ENCODE peak calls at places on chromosomes 6 and 20, in six cellular contexts. H is left ventricle myocardium superior; F is activated naive CD4-positive, alpha-beta T cell treated with Interleukin-2 at 50 U/mL for 16 hours; P is stimulated activated CD4-positive, alpha-beta T cell treated with anti-CD3 and anti-CD28 coated beads, Interleukin-15, amount 100 ng/mL, for 1 hour; V is foreskin fibroblast; K is GM10248. R is an unnamed sample.

GRCh38 chr6:42509765-42510164 is 54.1 kb upstream of the UBR2 start:
- DNase-seq in H (no peak), V (no peak), P (no peak), F (no peak), K (no peak), R (no peak)

GRCh38 chr6:45786243-45786795 is 229.3 kb downstream of the CLIC5 start:
- DNase-seq in F (no peak), K (no peak), H (no peak), P (no peak), V (peak), R (no peak)

GRCh38 chr6:149864578-149865535 is 698 bp upstream of the LRP11 start:
- DNase-seq in P (no peak), K (peak), F (peak), V (peak), H (no peak), R (peak)

GRCh38 chr20:63402178-63402859 is 41.2 kb upstream of the CHRNA4 start:
- DNase-seq in F (no peak), P (no peak), H (no peak), V (peak), K (no peak), R (no peak)

GRCh38 chr6:157184202-157185015 is 138.9 kb downstream of the TMEM242 start:
- DNase-seq in F (peak), K (peak), P (peak), V (peak), H (peak), R (peak)

GRCh38 chr6:105270511-105270910 is 90.7 kb upstream of the POPDC3 start:
- DNase-seq in P (no peak), K (no peak), H (no peak), V (peak), F (no peak), R (no peak)

GRCh38 chr20:24395151-24395550 is 74.3 kb upstream of the SYNDIG1 start:
- DNase-seq in P (no peak), H (no peak), F (no peak), V (no peak), K (no peak), R (no peak)

GRCh38 chr6:118869350-118869749 is 24.6 kb upstream of the ASF1A start:
- DNase-seq in V (peak), P (no peak), F (no peak), K (no peak), H (no peak), R (no peak)

GRCh38 chr6:111523484-111524166 is 40.6 kb upstream of the REV3L start:
- DNase-seq in H (no peak), K (no peak), V (no peak), F (no peak), P (no peak), R (no peak)

GRCh38 chr6:83096791-83097190 is 29.3 kb downstream of the DOP1A start:
- DNase-seq in P (no peak), F (no peak), K (no peak), H (no peak), V (peak), R (no peak)

GRCh38 chr6:71347119-71347518 is 58.5 kb downstream of the OGFRL1 start:
- DNase-seq in H (no peak), V (no peak), P (no peak), F (no peak), K (no peak), R (no peak)

GRCh38 chr20:62350098-62350628 is 16.9 kb downstream of the LAMA5 start:
- DNase-seq in H (peak), K (no peak), V (no peak), P (no peak), F (no peak), R (no peak)

GRCh38 chr6:158648682-158649131 is 1.1 kb upstream of the SYTL3 start:
- DNase-seq in V (peak), H (no peak), F (peak), K (peak), P (no peak), R (no peak)

R was measured in nephron progenitor cell.